ENCODE peak calls at places on chromosome 21, in nine cellular contexts. Y is Panc1; J is foreskin fibroblast; E is type B pancreatic cell; X is fibroblast of lung; D is CD4-positive, alpha-beta T cell; W is HFF-Myc; G is glutamatergic neuron; F is GM12865. B is an unnamed sample.

GRCh38 chr21:44710756-44711326 is 531 bp downstream of the TSPEAR start:
- DNase-seq in E (peak), W (no peak), D (no peak), Y (no peak), X (no peak), J (no peak), F (no peak), G (no peak), B (no peak)

GRCh38 chr21:19541612-19542011 is 1138.0 kb upstream of the TMPRSS15 start:
- DNase-seq in Y (no peak), X (no peak), E (no peak), F (no peak), D (no peak), J (no peak), W (no peak), G (no peak), B (no peak)

GRCh38 chr21:16419188-16419874 is 689.5 kb downstream of the USP25 start:
- DNase-seq in E (no peak), F (no peak), Y (no peak), J (peak), D (no peak), X (peak), W (peak), G (peak), B (peak)

GRCh38 chr21:32733356-32733755 is 5.5 kb upstream of the SYNJ1 start:
- DNase-seq in E (no peak), W (no peak), G (no peak), D (no peak), Y (no peak), J (no peak), F (no peak), X (no peak), B (no peak)

GRCh38 chr21:21146587-21147373 is 148.6 kb downstream of the NCAM2 start:
- DNase-seq in E (no peak), J (no peak), F (no peak), W (no peak), G (no peak), X (no peak), D (no peak), Y (no peak), B (no peak)

GRCh38 chr21:33943293-33943692 is 27.7 kb upstream of the ATP5PO start:
- DNase-seq in J (no peak), W (no peak), X (no peak), F (no peak), G (no peak), E (no peak), Y (no peak), D (no peak), B (no peak)

GRCh38 chr21:17467392-17467791 is 45.5 kb upstream of the CXADR start:
- DNase-seq in J (no peak), E (no peak), G (no peak), W (no peak), D (no peak), F (no peak), X (no peak), Y (no peak), B (no peak)

GRCh38 chr21:45590246-45590725 is 48.0 kb upstream of the SLC19A1 start:
- DNase-seq in Y (no peak), X (peak), J (peak), D (peak), W (no peak), F (peak), G (peak), E (no peak), B (no peak)

GRCh38 chr21:42537106-42537742 is 23.6 kb downstream of the SLC37A1 start:
- DNase-seq in Y (no peak), W (no peak), X (no peak), D (no peak), G (no peak), J (no peak), F (peak), E (no peak), B (no peak)

GRCh38 chr21:44527983-44528633 is 11.9 kb downstream of the KRTAP10-1 start:
- DNase-seq in W (no peak), D (no peak), Y (no peak), X (no peak), E (no peak), F (no peak), G (peak), J (no peak), B (no peak)

GRCh38 chr21:42542196-42542595 is 28.5 kb downstream of the SLC37A1 start:
- DNase-seq in W (no peak), F (no peak), E (no peak), Y (no peak), J (no peak), D (no peak), X (no peak), G (peak), B (no peak)

GRCh38 chr21:32426592-32427051 is 14.1 kb downstream of the EVA1C start:
- DNase-seq in E (no peak), J (peak), W (no peak), F (no peak), X (peak), D (no peak), G (no peak), Y (no peak), B (no peak)

GRCh38 chr21:29117372-29117955 is 13.0 kb upstream of the MAP3K7CL start:
- DNase-seq in D (no peak), F (peak), G (no peak), W (no peak), J (no peak), Y (no peak), E (no peak), X (no peak), B (no peak)

GRCh38 chr21:33286600-33287456 is 20.7 kb downstream of the IL10RB start:
- DNase-seq in F (no peak), D (no peak), G (no peak), Y (no peak), X (peak), E (no peak), J (no peak), W (peak), B (no peak)

GRCh38 chr21:46559291-46559983 is 45.4 kb downstream of the S100B start:
- DNase-seq in J (no peak), X (no peak), F (peak), W (no peak), D (peak), G (no peak), E (no peak), Y (no peak), B (no peak)

GRCh38 chr21:32364387-32364786 is 28.4 kb downstream of the URB1 start:
- DNase-seq in Y (no peak), F (no peak), W (no peak), X (peak), E (no peak), G (no peak), D (no peak), J (no peak), B (no peak)

GRCh38 chr21:44988607-44989537 is 49.0 kb downstream of the SLX9 start:
- DNase-seq in J (no peak), Y (no peak), W (no peak), G (peak), X (no peak), E (no peak), F (no peak), D (no peak), B (no peak)

GRCh38 chr21:45905196-45905595 is 76.4 kb upstream of the COL6A1 start:
- DNase-seq in E (no peak), X (no peak), G (no peak), F (no peak), W (no peak), D (no peak), Y (no peak), J (no peak), B (no peak)

GRCh38 chr21:46022551-46023107 is 41.1 kb downstream of the COL6A1 start:
- DNase-seq in D (no peak), Y (no peak), W (no peak), E (no peak), X (no peak), J (no peak), F (no peak), G (no peak), B (no peak)

GRCh38 chr21:26388731-26389231 is 184.3 kb downstream of the CYYR1 start:
- DNase-seq in X (peak), G (no peak), F (no peak), J (peak), D (no peak), W (peak), Y (peak), E (no peak), B (no peak)

GRCh38 chr21:31098576-31099005 is 60.3 kb upstream of the KRTAP19-8 start:
- DNase-seq in F (peak), D (peak), Y (peak), G (peak), X (peak), E (peak), W (peak), J (peak), B (no peak)

GRCh38 chr21:34510148-34511142 is 1.6 kb downstream of the KCNE1 start:
- DNase-seq in J (peak), W (no peak), Y (no peak), F (peak), X (peak), E (no peak), D (no peak), G (peak), B (peak)

GRCh38 chr21:34345892-34346291 is 17.9 kb upstream of the KCNE2 start:
- DNase-seq in J (no peak), E (no peak), Y (no peak), X (no peak), W (no peak), D (no peak), F (no peak), G (no peak), B (no peak)

GRCh38 chr21:28393279-28393678 is 599.4 kb downstream of the LTN1 start:
- DNase-seq in X (peak), Y (no peak), D (no peak), G (no peak), F (peak), W (no peak), J (no peak), E (no peak), B (no peak)

GRCh38 chr21:28518620-28519019 is 474.1 kb downstream of the LTN1 start:
- DNase-seq in G (no peak), X (no peak), D (no peak), W (no peak), Y (no peak), E (no peak), F (no peak), J (no peak), B (no peak)

GRCh38 chr21:41611441-41611840 is 103.5 kb upstream of the TMPRSS2 start:
- DNase-seq in J (no peak), G (no peak), F (no peak), W (no peak), X (no peak), Y (no peak), D (no peak), E (no peak), B (no peak)

GRCh38 chr21:33374080-33374873 is 28.9 kb upstream of the IFNGR2 start:
- DNase-seq in F (peak), D (peak), Y (peak), W (peak), X (peak), J (peak), E (no peak), G (no peak), B (no peak)

GRCh38 chr21:34996304-34997081 is 52.6 kb downstream of the RUNX1 start:
- DNase-seq in Y (no peak), W (no peak), D (no peak), X (peak), F (no peak), J (peak), G (no peak), E (no peak), B (peak)

GRCh38 chr21:33036430-33037162 is 10.9 kb downstream of the OLIG2 start:
- DNase-seq in D (peak), E (no peak), J (peak), G (peak), X (peak), F (peak), W (peak), Y (no peak), B (no peak)

GRCh38 chr21:27759820-27760219 is 792.9 kb upstream of the ADAMTS5 start:
- DNase-seq in W (no peak), D (no peak), E (no peak), G (no peak), J (no peak), X (no peak), F (no peak), Y (no peak), B (no peak)

GRCh38 chr21:44778499-44778911 is 23.1 kb downstream of the UBE2G2 start:
- DNase-seq in X (no peak), Y (no peak), W (no peak), D (no peak), E (no peak), J (no peak), G (no peak), F (no peak), B (no peak)

GRCh38 chr21:42424848-42425602 is 21.3 kb downstream of the UBASH3A start:
- DNase-seq in X (no peak), F (peak), E (no peak), W (no peak), D (peak), G (no peak), J (no peak), Y (no peak), B (no peak)

GRCh38 chr21:34962586-34963222 is 86.4 kb downstream of the RUNX1 start:
- DNase-seq in F (no peak), W (no peak), J (no peak), X (no peak), E (no peak), Y (no peak), D (no peak), G (no peak), B (no peak)

GRCh38 chr21:16046625-16047340 is 317.0 kb downstream of the USP25 start:
- DNase-seq in D (no peak), E (no peak), J (peak), G (no peak), W (no peak), F (no peak), Y (no peak), X (peak), B (no peak)

GRCh38 chr21:41175080-41175479 is 7.1 kb downstream of the BACE2 start:
- DNase-seq in G (no peak), W (no peak), Y (no peak), D (no peak), F (no peak), E (no peak), X (no peak), J (no peak), B (no peak)

GRCh38 chr21:44400791-44401385 is 47.5 kb downstream of the TRPM2 start:
- DNase-seq in W (no peak), X (no peak), F (no peak), J (no peak), Y (no peak), E (peak), D (no peak), G (no peak), B (no peak)

GRCh38 chr21:43675871-43676270 is 16.5 kb downstream of the RRP1B start:
- DNase-seq in D (no peak), F (no peak), E (no peak), G (no peak), W (no peak), J (no peak), X (no peak), Y (no peak), B (no peak)

GRCh38 chr21:39441502-39442475 is 3.8 kb downstream of the LCA5L start:
- DNase-seq in W (no peak), G (peak), X (peak), D (no peak), F (peak), E (no peak), Y (peak), J (peak), B (no peak)

GRCh38 chr21:39447264-39447663 is 1.7 kb upstream of the LCA5L start:
- DNase-seq in D (no peak), F (no peak), G (no peak), X (no peak), W (no peak), J (no peak), Y (no peak), E (no peak), B (no peak)

GRCh38 chr21:39451332-39452206 is at the start of gene SH3BGR:
- DNase-seq in J (no peak), X (peak), G (no peak), F (no peak), D (no peak), E (no peak), W (no peak), Y (no peak), B (no peak)

GRCh38 chr21:39444406-39445145 is 1.0 kb downstream of the LCA5L start:
- DNase-seq in D (no peak), J (peak), X (peak), F (no peak), W (no peak), E (no peak), Y (no peak), G (no peak), B (no peak)

GRCh38 chr21:39445339-39446269 is at the start of gene LCA5L:
- DNase-seq in Y (peak), W (peak), G (peak), J (peak), D (peak), E (peak), X (peak), F (peak), B (peak)
- TF ChIP-seq CTCF in Y (peak), W (no peak), G (no peak), J (no peak), D (no peak), E (peak), X (no peak), F (peak), B (peak)

GRCh38 chr21:39132248-39132647 is 51.0 kb downstream of the PSMG1 start:
- DNase-seq in J (no peak), G (no peak), E (no peak), W (no peak), Y (no peak), D (no peak), F (no peak), X (peak), B (no peak)

GRCh38 chr21:39136711-39137110 is 46.5 kb downstream of the PSMG1 start:
- DNase-seq in J (no peak), Y (no peak), X (peak), E (no peak), F (no peak), D (no peak), W (no peak), G (no peak), B (no peak)

GRCh38 chr21:39134288-39134810 is 48.9 kb downstream of the PSMG1 start:
- DNase-seq in G (no peak), Y (no peak), J (no peak), F (no peak), X (no peak), W (no peak), D (no peak), E (no peak), B (no peak)

GRCh38 chr21:39141502-39141901 is 41.7 kb downstream of the PSMG1 start:
- DNase-seq in X (peak), W (peak), F (no peak), Y (no peak), D (no peak), E (no peak), G (no peak), J (peak), B (no peak)

GRCh38 chr21:39137248-39138186 is 45.7 kb downstream of the PSMG1 start:
- DNase-seq in F (no peak), W (no peak), E (no peak), Y (no peak), G (no peak), J (peak), X (peak), D (no peak), B (no peak)
- TF ChIP-seq CTCF in F (no peak), W (no peak), E (no peak), Y (no peak), G (no peak), J (no peak), X (no peak), D (no peak), B (no peak)

GRCh38 chr21:38741976-38742309 is 63.8 kb upstream of the ETS2 start:
- DNase-seq in E (no peak), W (no peak), J (no peak), D (no peak), F (no peak), X (no peak), Y (no peak), G (no peak), B (no peak)
- TF ChIP-seq CTCF in E (no peak), W (no peak), J (no peak), D (no peak), F (no peak), X (no peak), Y (no peak), G (no peak), B (no peak)

GRCh38 chr21:37079211-37079824 is 6.3 kb downstream of the TTC3 start:
- DNase-seq in J (no peak), X (no peak), E (no peak), G (no peak), Y (no peak), D (no peak), F (peak), W (no peak), B (no peak)
- TF ChIP-seq CTCF in J (peak), X (no peak), E (peak), G (peak), Y (peak), D (peak), F (peak), W (peak), B (peak)

GRCh38 chr21:36260802-36261201 is 59.2 kb upstream of the MORC3 start:
- DNase-seq in G (no peak), D (no peak), J (no peak), X (no peak), E (no peak), Y (no peak), F (no peak), W (no peak), B (no peak)
- TF ChIP-seq CTCF in G (peak), D (no peak), J (no peak), X (no peak), E (peak), Y (no peak), F (no peak), W (no peak), B (no peak)

DNA sequence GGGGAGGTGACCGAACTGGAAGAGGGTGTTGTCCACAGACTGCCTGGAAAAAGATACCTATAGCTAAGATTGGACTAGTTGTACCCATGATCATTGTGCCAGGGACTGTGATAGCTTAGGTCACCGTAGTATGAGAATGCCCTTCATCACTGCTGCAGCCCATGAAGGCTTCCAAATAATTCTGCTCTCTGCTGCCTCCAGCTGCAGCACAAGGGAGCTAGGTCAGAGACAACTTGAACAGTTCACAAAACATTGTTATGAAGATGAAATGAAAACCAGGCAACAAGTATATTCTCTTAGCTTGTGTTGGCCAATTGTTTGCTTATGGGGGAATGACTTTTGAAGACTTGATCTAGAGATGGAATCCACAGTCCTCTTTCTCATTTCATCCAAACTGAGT is 246.7 kb downstream of the MRPL39 start:
- DNase-seq in G (no peak), Y (no peak), D (no peak), J (no peak), F (no peak), W (no peak), E (no peak), X (no peak), B (no peak)
- TF ChIP-seq CTCF in G (no peak), Y (peak), D (no peak), J (peak), F (peak), W (peak), E (peak), X (peak), B (peak)

B was measured in AG09319.